ENCODE peak calls at places on chromosomes 5 and 9, in four cellular contexts. V is body of pancreas, N is heart left ventricle, S is uterus. B is an unnamed sample.
A peak's percentile ranks its signal among the peaks of the same experiment; 100 is the strongest.

GRCh38 chr5:55160493-55161209 is 680 bp downstream of the GPX8 start:
- DNase-seq in V (peak; percentile 52), N (peak; percentile 50), S (peak; percentile 75), B (no peak)

GRCh38 chr9:69200071-69200470 is 26.0 kb downstream of the TJP2 start:
- DNase-seq in V (peak; percentile 16), N (no peak), S (peak; percentile 35), B (peak; percentile 77)

GRCh38 chr9:97362777-97363545 is 48.9 kb upstream of the TDRD7 start:
- DNase-seq in V (no peak), N (no peak), S (no peak), B (peak; percentile 63)

GRCh38 chr9:4864698-4865097 is 72.0 kb downstream of the RCL1 start:
- DNase-seq in V (no peak), N (no peak), S (no peak), B (no peak)

GRCh38 chr9:127543221-127543620 is 68.9 kb upstream of the STXBP1 start:
- DNase-seq in V (no peak), N (no peak), S (no peak), B (no peak)

GRCh38 chr9:37840560-37841194 is 40.1 kb downstream of the DCAF10 start:
- DNase-seq in V (no peak), N (no peak), S (no peak), B (no peak)

GRCh38 chr9:36985769-36986547 is 48.1 kb downstream of the PAX5 start:
- DNase-seq in V (no peak), N (no peak), S (no peak), B (no peak)

GRCh38 chr9:135775911-135776310 is 73.9 kb downstream of the KCNT1 start:
- DNase-seq in V (no peak), N (no peak), S (no peak), B (no peak)

GRCh38 chr5:36145311-36145710 is 6.4 kb downstream of the LMBRD2 start:
- DNase-seq in V (no peak), N (no peak), S (no peak), B (no peak)

GRCh38 chr9:109369285-109369684 is 48.4 kb upstream of the EPB41L4B start:
- DNase-seq in V (peak; percentile 29), N (no peak), S (no peak), B (no peak)

GRCh38 chr9:132486706-132487350 is 76.8 kb downstream of the CFAP77 start:
- DNase-seq in V (no peak), N (no peak), S (no peak), B (no peak)

GRCh38 chr9:93186151-93186715 is 2.3 kb downstream of the WNK2 start:
- DNase-seq in V (peak; percentile 52), N (no peak), S (no peak), B (no peak)

GRCh38 chr5:62720036-62720441 is 141.4 kb downstream of the LRRC70 start:
- DNase-seq in V (peak; percentile 17), N (no peak), S (no peak), B (no peak)

GRCh38 chr5:57937025-57937424 is 454.4 kb upstream of the ACTBL2 start:
- DNase-seq in V (no peak), N (no peak), S (no peak), B (no peak)

GRCh38 chr5:132425009-132425937 is 55.8 kb downstream of the SLC22A5 start:
- DNase-seq in V (no peak), N (no peak), S (no peak), B (no peak)

GRCh38 chr9:100473271-100474081 is 527 bp downstream of the TMEFF1 start:
- DNase-seq in V (peak; percentile 24), N (peak; percentile 21), S (no peak), B (peak; percentile 82)

GRCh38 chr5:178832618-178833201 is 27.0 kb upstream of the ZNF354B start:
- DNase-seq in V (no peak), N (no peak), S (no peak), B (no peak)

GRCh38 chr5:140575309-140575708 is 10.7 kb downstream of the SLC35A4 start:
- DNase-seq in V (no peak), N (peak; percentile 61), S (no peak), B (no peak)

GRCh38 chr9:17291766-17292165 is 156.9 kb downstream of the CNTLN start:
- DNase-seq in V (no peak), N (no peak), S (no peak), B (no peak)

GRCh38 chr5:66171349-66172344 is 27.5 kb downstream of the SREK1 start:
- DNase-seq in V (peak; percentile 31), N (no peak), S (peak; percentile 47), B (no peak)

GRCh38 chr9:121333950-121334773 is 35.9 kb downstream of the STOM start:
- DNase-seq in V (no peak), N (no peak), S (no peak), B (no peak)

GRCh38 chr5:123360910-123361309 is 62.3 kb downstream of the CEP120 start:
- DNase-seq in V (no peak), N (no peak), S (no peak), B (no peak)

GRCh38 chr9:86907346-86907745 is 40.0 kb downstream of the GAS1 start:
- DNase-seq in V (no peak), N (no peak), S (no peak), B (no peak)

GRCh38 chr9:19154135-19154612 is 26.9 kb upstream of the PLIN2 start:
- DNase-seq in V (peak; percentile 44), N (peak; percentile 37), S (peak; percentile 88), B (no peak)

GRCh38 chr9:72443855-72444254 is 77.6 kb upstream of the TMC1 start:
- DNase-seq in V (no peak), N (no peak), S (no peak), B (no peak)

GRCh38 chr5:102823441-102823874 is 68.4 kb downstream of the PAM start:
- DNase-seq in V (no peak), N (no peak), S (no peak), B (no peak)

GRCh38 chr9:105510024-105510423 is 47.9 kb upstream of the FKTN start:
- DNase-seq in V (no peak), N (no peak), S (no peak), B (peak; percentile 57)

GRCh38 chr5:141245250-141245717 is at the start of gene PCDHB15:
- DNase-seq in V (no peak), N (peak; percentile 30), S (peak; percentile 19), B (no peak)

GRCh38 chr9:79221084-79221483 is 350.7 kb upstream of the TLE4 start:
- DNase-seq in V (no peak), N (no peak), S (no peak), B (peak; percentile 76)

GRCh38 chr9:18405240-18405639 is 68.7 kb upstream of the ADAMTSL1 start:
- DNase-seq in V (no peak), N (no peak), S (no peak), B (no peak)

GRCh38 chr5:13946111-13946510 is 1.6 kb upstream of the DNAH5 start:
- DNase-seq in V (no peak), N (no peak), S (no peak), B (no peak)

GRCh38 chr5:73903169-73903568 is 277.2 kb downstream of the ARHGEF28 start:
- DNase-seq in V (no peak), N (no peak), S (no peak), B (no peak)

GRCh38 chr5:35136386-35136785 is 88.6 kb upstream of the AGXT2 start:
- DNase-seq in V (no peak), N (no peak), S (no peak), B (peak; percentile 69)

GRCh38 chr9:89668216-89668867 is 63.5 kb downstream of the GADD45G start:
- DNase-seq in V (no peak), N (no peak), S (no peak), B (no peak)

GRCh38 chr9:93976973-93977372 is 21.8 kb upstream of the BARX1 start:
- DNase-seq in V (no peak), N (no peak), S (no peak), B (no peak)

GRCh38 chr9:27985714-27986113 is 412.4 kb upstream of the C9orf72 start:
- DNase-seq in V (no peak), N (no peak), S (no peak), B (no peak)
- TF ChIP-seq POLR2A in V (no peak), N (no peak), S (no peak), B (no peak)

DNA sequence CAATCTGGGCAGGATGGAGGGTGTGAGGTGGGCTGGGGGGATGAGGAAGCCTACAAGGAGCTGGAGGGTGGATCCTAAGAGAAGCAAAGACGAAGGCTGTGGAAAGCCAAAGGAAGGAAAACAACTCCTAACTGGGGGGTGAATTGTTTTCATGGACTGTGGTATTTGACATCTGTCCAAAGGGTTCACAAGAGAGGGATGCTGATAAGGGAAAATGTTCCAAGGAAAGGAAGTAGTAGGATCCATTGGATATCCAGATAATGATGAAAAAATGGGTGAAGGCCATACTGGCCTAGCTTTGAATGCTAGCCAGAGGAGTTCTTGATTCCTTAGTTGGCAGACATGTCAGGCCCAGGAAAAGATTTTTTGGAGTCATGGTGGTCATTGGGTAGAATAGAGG is 51.8 kb upstream of the FOXI1 start:
- DNase-seq in V (no peak), N (no peak), S (no peak), B (no peak)
- TF ChIP-seq POLR2A in V (no peak), N (no peak), S (no peak), B (no peak)

GRCh38 chr5:131406076-131406475 is 142.2 kb downstream of the CDC42SE2 start:
- DNase-seq in V (no peak), N (no peak), S (no peak), B (no peak)

GRCh38 chr5:131405674-131406073 is 141.8 kb downstream of the CDC42SE2 start:
- DNase-seq in V (no peak), N (no peak), S (no peak), B (no peak)

DNA sequence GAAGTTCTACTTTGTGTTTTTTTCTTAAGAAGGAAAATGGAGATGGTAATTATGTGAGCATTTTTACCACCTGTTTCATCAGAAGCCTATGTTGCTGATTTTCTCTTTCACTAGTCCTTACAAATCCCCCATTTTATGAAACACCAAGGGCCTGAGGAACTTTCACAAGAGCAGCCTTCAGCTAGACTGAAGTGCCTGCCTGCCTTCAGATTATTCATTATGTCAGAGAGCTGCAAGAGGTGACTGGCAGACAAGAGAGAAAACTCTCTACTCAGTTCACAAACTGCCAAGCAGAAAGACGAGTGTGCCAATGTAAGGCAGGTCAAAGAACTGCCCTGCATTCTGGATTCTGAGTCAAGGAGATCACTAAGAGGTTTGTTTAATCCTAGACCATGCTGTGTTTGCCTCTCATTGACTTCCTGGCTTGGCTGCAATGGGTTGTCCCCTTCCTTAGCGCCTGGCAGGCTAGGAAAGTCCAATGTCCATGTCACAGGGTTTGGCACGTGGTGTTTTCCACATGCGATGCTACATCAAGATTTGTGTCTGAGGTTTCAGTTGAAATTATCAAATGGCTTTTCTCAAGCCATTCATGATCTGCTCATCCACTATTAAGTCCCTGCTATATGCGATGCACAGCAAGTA is 143.3 kb downstream of the CDC42SE2 start:
- DNase-seq in V (peak; percentile 37), N (no peak), S (no peak), B (no peak)
- TF ChIP-seq POLR2A in V (no peak), N (no peak), S (no peak), B (no peak)

DNA sequence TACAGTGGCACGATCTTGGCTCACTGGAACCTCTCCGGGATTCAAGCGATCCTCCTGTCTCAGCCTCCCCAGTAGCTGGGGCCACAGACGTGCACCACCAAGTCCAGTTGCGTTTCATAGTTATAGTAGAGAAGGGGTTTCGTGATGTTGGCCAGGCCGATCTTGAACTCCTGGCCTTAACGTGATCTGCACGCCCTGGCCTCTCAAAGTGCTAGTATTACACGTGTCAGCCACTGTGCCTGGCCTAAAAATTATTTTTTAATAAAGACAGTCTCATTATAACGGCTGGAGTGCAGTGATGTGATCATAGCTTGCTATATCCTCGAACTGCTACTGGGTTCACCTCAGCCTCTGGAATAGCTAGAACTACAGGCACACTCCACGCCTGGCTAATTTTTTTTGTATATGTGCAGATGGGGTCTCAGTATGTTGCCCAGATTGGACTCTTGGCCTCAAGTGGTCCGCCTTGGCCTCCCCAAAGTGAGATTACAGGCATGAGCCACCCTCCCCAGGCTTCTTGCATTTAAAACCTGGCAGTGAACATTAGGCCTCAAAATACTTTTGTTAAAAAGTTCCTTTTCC is 4.4 kb downstream of the NPM1 start:
- DNase-seq in V (no peak), N (no peak), S (no peak), B (no peak)
- TF ChIP-seq POLR2A in V (no peak), N (no peak), S (no peak), B (no peak)

B was measured in H54.